ENCODE peak calls at places on chromosome 9, in six cellular contexts. Y is ELF-1, X is LNCaP clone FGC, S is foreskin fibroblast, K is epithelial cell of prostate, F is T-helper 9 cell. B is an unnamed sample.

GRCh38 chr9:34493972-34494535 is 28.7 kb downstream of the ENHO start:
- DNase-seq in Y (peak; percentile 70), X (no peak), S (peak; percentile 67), K (no peak), F (peak; percentile 19), B (no peak)

GRCh38 chr9:93276973-93277372 is 93.0 kb downstream of the WNK2 start:
- DNase-seq in Y (no peak), X (no peak), S (no peak), K (no peak), F (no peak), B (no peak)

GRCh38 chr9:22413884-22414283 is 32.7 kb upstream of the DMRTA1 start:
- DNase-seq in Y (no peak), X (no peak), S (no peak), K (peak; percentile 24), F (no peak), B (no peak)

GRCh38 chr9:1200847-1201251 is 150.7 kb downstream of the DMRT2 start:
- DNase-seq in Y (no peak), X (peak; percentile 55), S (peak; percentile 30), K (no peak), F (no peak), B (no peak)

GRCh38 chr9:108750656-108751175 is 105.1 kb downstream of the ACTL7B start:
- DNase-seq in Y (no peak), X (no peak), S (no peak), K (no peak), F (no peak), B (no peak)

GRCh38 chr9:113598451-113598850 is 134.9 kb downstream of the RGS3 start:
- DNase-seq in Y (no peak), X (no peak), S (peak; percentile 59), K (no peak), F (no peak), B (no peak)

GRCh38 chr9:107397076-107398049 is 92.2 kb downstream of the KLF4 start:
- DNase-seq in Y (no peak), X (no peak), S (peak; percentile 68), K (no peak), F (no peak), B (no peak)

GRCh38 chr9:129486496-129487306 is 134.2 kb downstream of the C9orf50 start:
- DNase-seq in Y (no peak), X (peak; percentile 87), S (peak; percentile 93), K (no peak), F (no peak), B (no peak)

GRCh38 chr9:127520941-127521918 is 69.9 kb downstream of the LRSAM1 start:
- DNase-seq in Y (peak; percentile 53), X (no peak), S (peak; percentile 82), K (no peak), F (no peak), B (no peak)

GRCh38 chr9:15856591-15856990 is 303.7 kb downstream of the CCDC171 start:
- DNase-seq in Y (no peak), X (no peak), S (peak; percentile 26), K (no peak), F (no peak), B (no peak)

GRCh38 chr9:589723-590122 is 251.8 kb upstream of the DMRT1 start:
- DNase-seq in Y (no peak), X (no peak), S (no peak), K (no peak), F (no peak), B (no peak)

GRCh38 chr9:112868956-112869594 is 21.6 kb downstream of the SLC46A2 start:
- DNase-seq in Y (no peak), X (no peak), S (no peak), K (no peak), F (no peak), B (no peak)

GRCh38 chr9:95171001-95171400 is 146.5 kb downstream of the FANCC start:
- DNase-seq in Y (no peak), X (no peak), S (peak; percentile 69), K (no peak), F (no peak), B (no peak)

GRCh38 chr9:15377625-15378252 is 44.9 kb upstream of the SNAPC3 start:
- DNase-seq in Y (no peak), X (no peak), S (no peak), K (no peak), F (no peak), B (no peak)

GRCh38 chr9:113644321-113644720 is 180.8 kb downstream of the RGS3 start:
- DNase-seq in Y (no peak), X (no peak), S (no peak), K (no peak), F (no peak), B (no peak)

GRCh38 chr9:109317311-109317978 is 3.4 kb downstream of the EPB41L4B start:
- DNase-seq in Y (peak; percentile 50), X (peak; percentile 90), S (no peak), K (no peak), F (no peak), B (no peak)

GRCh38 chr9:70480405-70480980 is 66.0 kb upstream of the KLF9 start:
- DNase-seq in Y (peak; percentile 16), X (peak; percentile 92), S (peak; percentile 94), K (no peak), F (no peak), B (no peak)

GRCh38 chr9:128911529-128912035 is 9.2 kb upstream of the PHYHD1 start:
- DNase-seq in Y (peak; percentile 63), X (no peak), S (peak; percentile 90), K (no peak), F (no peak), B (no peak)

GRCh38 chr9:119951090-119951489 is 581.9 kb upstream of the BRINP1 start:
- DNase-seq in Y (no peak), X (no peak), S (peak; percentile 4), K (no peak), F (no peak), B (no peak)

GRCh38 chr9:137306546-137307254 is 4.6 kb upstream of the NRARP start:
- DNase-seq in Y (no peak), X (no peak), S (no peak), K (no peak), F (no peak), B (peak; percentile 11)

GRCh38 chr9:38047301-38048251 is 21.5 kb downstream of the SHB start:
- DNase-seq in Y (peak; percentile 91), X (peak; percentile 67), S (peak; percentile 91), K (no peak), F (no peak), B (no peak)

GRCh38 chr9:95188459-95188858 is 129.1 kb downstream of the FANCC start:
- DNase-seq in Y (no peak), X (no peak), S (no peak), K (no peak), F (no peak), B (no peak)

GRCh38 chr9:126697350-126697749 is 83.6 kb downstream of the LMX1B start:
- DNase-seq in Y (no peak), X (no peak), S (no peak), K (no peak), F (no peak), B (no peak)

GRCh38 chr9:6007770-6008168 is 7.7 kb downstream of the RANBP6 start:
- DNase-seq in Y (peak; percentile 79), X (no peak), S (peak; percentile 85), K (no peak), F (peak; percentile 76), B (peak; percentile 81)

GRCh38 chr9:93292664-93293328 is 108.9 kb downstream of the WNK2 start:
- DNase-seq in Y (no peak), X (no peak), S (no peak), K (no peak), F (no peak), B (peak; percentile 39)

GRCh38 chr9:121818016-121818661 is 166.7 kb downstream of the DAB2IP start:
- DNase-seq in Y (no peak), X (no peak), S (no peak), K (no peak), F (no peak), B (no peak)

GRCh38 chr9:104494808-104495207 is 9.3 kb upstream of the OR13F1 start:
- DNase-seq in Y (no peak), X (no peak), S (no peak), K (no peak), F (no peak), B (no peak)

GRCh38 chr9:137163805-137164204 is 6.0 kb downstream of the LRRC26 start:
- DNase-seq in Y (no peak), X (no peak), S (no peak), K (no peak), F (no peak), B (no peak)

GRCh38 chr9:95477441-95477840 is 39.3 kb downstream of the PTCH1 start:
- DNase-seq in Y (peak; percentile 64), X (no peak), S (no peak), K (no peak), F (no peak), B (no peak)

GRCh38 chr9:127974002-127974768 is 6.6 kb downstream of the EEIG1 start:
- DNase-seq in Y (no peak), X (no peak), S (no peak), K (no peak), F (no peak), B (no peak)

GRCh38 chr9:14345586-14346237 is 31.8 kb upstream of the NFIB start:
- DNase-seq in Y (no peak), X (no peak), S (no peak), K (no peak), F (no peak), B (no peak)

GRCh38 chr9:108057421-108058136 is 568.0 kb upstream of the KLF4 start:
- DNase-seq in Y (peak; percentile 53), X (no peak), S (peak; percentile 96), K (peak; percentile 95), F (no peak), B (no peak)

GRCh38 chr9:113879318-113879717 is 3.2 kb downstream of the ZNF618 start:
- DNase-seq in Y (no peak), X (no peak), S (no peak), K (no peak), F (no peak), B (no peak)

GRCh38 chr9:69391946-69392345 is 66.9 kb downstream of the ENTREP1 start:
- DNase-seq in Y (no peak), X (no peak), S (no peak), K (no peak), F (no peak), B (no peak)

GRCh38 chr9:68651280-68651893 is 53.7 kb upstream of the PIP5K1B start:
- DNase-seq in Y (no peak), X (no peak), S (no peak), K (no peak), F (no peak), B (no peak)

GRCh38 chr9:134585746-134586706 is 55.6 kb upstream of the COL5A1 start:
- DNase-seq in Y (peak; percentile 59), X (no peak), S (peak; percentile 86), K (no peak), F (no peak), B (no peak)

GRCh38 chr9:106487256-106487655 is 375.7 kb upstream of the ZNF462 start:
- DNase-seq in Y (no peak), X (no peak), S (no peak), K (no peak), F (no peak), B (no peak)

GRCh38 chr9:134602547-134603362 is 38.8 kb upstream of the COL5A1 start:
- DNase-seq in Y (peak; percentile 98), X (no peak), S (peak; percentile 96), K (no peak), F (no peak), B (no peak)

GRCh38 chr9:99115947-99116543 is 11.1 kb downstream of the TGFBR1 start:
- DNase-seq in Y (no peak), X (no peak), S (peak; percentile 45), K (no peak), F (no peak), B (no peak)

B was measured in B cell.